ENCODE peak calls at places on chromosomes 11 and 22, in seven cellular contexts. One of them, this sample, is unnamed.

GRCh38 chr22:41971431-41971830 is 2.2 kb downstream of the SEPTIN3 start:
- DNase-seq in endothelial cell: no peak
- DNase-seq in B cell: no peak
- DNase-seq in WTC11: no peak
- DNase-seq in heart right ventricle: no peak
- DNase-seq in upper lobe of right lung: no peak
- DNase-seq in fibroblast of pulmonary artery: no peak
- DNase-seq in this sample: no peak

GRCh38 chr22:49553518-49554295 is 274.0 kb downstream of the BRD1 start:
- DNase-seq in endothelial cell: peak; percentile 49
- DNase-seq in B cell: no peak
- DNase-seq in WTC11: no peak
- DNase-seq in heart right ventricle: no peak
- DNase-seq in upper lobe of right lung: peak; percentile 45
- DNase-seq in fibroblast of pulmonary artery: no peak
- DNase-seq in this sample: no peak

GRCh38 chr22:23075525-23076216 is 5.4 kb downstream of the GNAZ start:
- DNase-seq in endothelial cell: no peak
- DNase-seq in B cell: no peak
- DNase-seq in WTC11: no peak
- DNase-seq in heart right ventricle: no peak
- DNase-seq in upper lobe of right lung: no peak
- DNase-seq in fibroblast of pulmonary artery: no peak
- DNase-seq in this sample: no peak

GRCh38 chr11:44530413-44531115 is 34.9 kb upstream of the CD82 start:
- DNase-seq in endothelial cell: no peak
- DNase-seq in B cell: no peak
- DNase-seq in WTC11: no peak
- DNase-seq in heart right ventricle: no peak
- DNase-seq in upper lobe of right lung: no peak
- DNase-seq in fibroblast of pulmonary artery: peak; percentile 63
- DNase-seq in this sample: no peak

GRCh38 chr11:32173435-32173834 is 82.6 kb downstream of the RCN1 start:
- DNase-seq in endothelial cell: peak; percentile 78
- DNase-seq in B cell: no peak
- DNase-seq in WTC11: peak; percentile 77
- DNase-seq in heart right ventricle: peak; percentile 57
- DNase-seq in upper lobe of right lung: no peak
- DNase-seq in fibroblast of pulmonary artery: peak; percentile 79
- DNase-seq in this sample: peak; percentile 60

GRCh38 chr11:73931039-73931645 is 19.7 kb upstream of the DNAJB13 start:
- DNase-seq in endothelial cell: peak; percentile 31
- DNase-seq in B cell: no peak
- DNase-seq in WTC11: peak; percentile 34
- DNase-seq in heart right ventricle: no peak
- DNase-seq in upper lobe of right lung: no peak
- DNase-seq in fibroblast of pulmonary artery: peak; percentile 91
- DNase-seq in this sample: peak; percentile 71

GRCh38 chr11:45724145-45724544 is 58.7 kb upstream of the CHST1 start:
- DNase-seq in endothelial cell: no peak
- DNase-seq in B cell: no peak
- DNase-seq in WTC11: no peak
- DNase-seq in heart right ventricle: no peak
- DNase-seq in upper lobe of right lung: no peak
- DNase-seq in fibroblast of pulmonary artery: no peak
- DNase-seq in this sample: no peak

GRCh38 chr11:14644396-14645246 is 1.0 kb downstream of the PDE3B start:
- DNase-seq in endothelial cell: peak; percentile 44
- DNase-seq in B cell: peak; percentile 43
- DNase-seq in WTC11: peak; percentile 54
- DNase-seq in heart right ventricle: peak; percentile 30
- DNase-seq in upper lobe of right lung: peak; percentile 76
- DNase-seq in fibroblast of pulmonary artery: peak; percentile 20
- DNase-seq in this sample: peak; percentile 62

GRCh38 chr11:75028321-75029097 is 39.8 kb downstream of the NEU3 start:
- DNase-seq in endothelial cell: no peak
- DNase-seq in B cell: no peak
- DNase-seq in WTC11: no peak
- DNase-seq in heart right ventricle: no peak
- DNase-seq in upper lobe of right lung: no peak
- DNase-seq in fibroblast of pulmonary artery: no peak
- DNase-seq in this sample: peak; percentile 14

GRCh38 chr11:86021390-86021789 is 47.5 kb downstream of the PICALM start:
- DNase-seq in endothelial cell: no peak
- DNase-seq in B cell: no peak
- DNase-seq in WTC11: no peak
- DNase-seq in heart right ventricle: no peak
- DNase-seq in upper lobe of right lung: no peak
- DNase-seq in fibroblast of pulmonary artery: no peak
- DNase-seq in this sample: no peak

GRCh38 chr22:24146190-24146616 is 35.1 kb upstream of the SUSD2 start:
- DNase-seq in endothelial cell: peak; percentile 44
- DNase-seq in B cell: peak; percentile 57
- DNase-seq in WTC11: peak; percentile 66
- DNase-seq in heart right ventricle: no peak
- DNase-seq in upper lobe of right lung: peak; percentile 92
- DNase-seq in fibroblast of pulmonary artery: peak; percentile 75
- DNase-seq in this sample: peak; percentile 78

GRCh38 chr11:61587541-61587941 is 6.7 kb upstream of the SYT7 start:
- DNase-seq in endothelial cell: peak; percentile 43
- DNase-seq in B cell: no peak
- DNase-seq in WTC11: peak; percentile 78
- DNase-seq in heart right ventricle: peak; percentile 69
- DNase-seq in upper lobe of right lung: peak; percentile 79
- DNase-seq in fibroblast of pulmonary artery: no peak
- DNase-seq in this sample: no peak

GRCh38 chr22:49398646-49399045 is 429.0 kb downstream of the BRD1 start:
- DNase-seq in endothelial cell: no peak
- DNase-seq in B cell: no peak
- DNase-seq in WTC11: no peak
- DNase-seq in heart right ventricle: no peak
- DNase-seq in upper lobe of right lung: no peak
- DNase-seq in fibroblast of pulmonary artery: no peak
- DNase-seq in this sample: no peak

GRCh38 chr11:66727282-66727882 is 1.6 kb downstream of the SPTBN2 start:
- DNase-seq in endothelial cell: no peak
- DNase-seq in B cell: no peak
- DNase-seq in WTC11: peak; percentile 48
- DNase-seq in heart right ventricle: no peak
- DNase-seq in upper lobe of right lung: no peak
- DNase-seq in fibroblast of pulmonary artery: peak; percentile 10
- DNase-seq in this sample: peak; percentile 41

GRCh38 chr11:75762885-75763284 is 5.7 kb upstream of the DGAT2 start:
- DNase-seq in endothelial cell: no peak
- DNase-seq in B cell: no peak
- DNase-seq in WTC11: no peak
- DNase-seq in heart right ventricle: no peak
- DNase-seq in upper lobe of right lung: no peak
- DNase-seq in fibroblast of pulmonary artery: peak; percentile 78
- DNase-seq in this sample: peak; percentile 18

DNA sequence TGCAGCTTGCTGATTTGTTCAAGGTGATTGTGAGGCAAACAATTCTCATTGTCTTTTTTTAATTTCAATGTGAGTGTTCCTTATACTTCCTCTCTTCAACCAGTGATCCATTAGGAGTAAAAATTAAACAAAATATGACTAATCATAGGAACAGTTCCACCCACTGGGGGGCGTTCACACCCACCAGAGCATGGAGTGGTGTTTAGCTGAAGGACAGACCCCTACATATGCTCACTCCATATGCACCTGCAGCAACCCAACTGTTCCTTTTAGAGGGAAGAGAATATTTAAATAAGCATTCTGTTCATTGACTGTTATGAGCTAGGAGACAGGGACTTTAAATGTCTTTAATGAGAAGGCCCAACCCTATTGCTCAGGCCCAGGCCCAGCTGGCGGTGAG is 78.7 kb upstream of the DRD2 start:
- DNase-seq in endothelial cell: peak; percentile 18
- DNase-seq in B cell: no peak
- DNase-seq in WTC11: peak; percentile 25
- DNase-seq in heart right ventricle: no peak
- DNase-seq in upper lobe of right lung: no peak
- DNase-seq in fibroblast of pulmonary artery: no peak
- DNase-seq in this sample: no peak
- TF ChIP-seq CTCF in endothelial cell: no peak
- TF ChIP-seq CTCF in B cell: no peak
- TF ChIP-seq CTCF in WTC11: peak; percentile 11
- TF ChIP-seq CTCF in heart right ventricle: peak; percentile 23
- TF ChIP-seq CTCF in upper lobe of right lung: no peak
- TF ChIP-seq CTCF in fibroblast of pulmonary artery: no peak
- TF ChIP-seq CTCF in this sample: no peak

DNA sequence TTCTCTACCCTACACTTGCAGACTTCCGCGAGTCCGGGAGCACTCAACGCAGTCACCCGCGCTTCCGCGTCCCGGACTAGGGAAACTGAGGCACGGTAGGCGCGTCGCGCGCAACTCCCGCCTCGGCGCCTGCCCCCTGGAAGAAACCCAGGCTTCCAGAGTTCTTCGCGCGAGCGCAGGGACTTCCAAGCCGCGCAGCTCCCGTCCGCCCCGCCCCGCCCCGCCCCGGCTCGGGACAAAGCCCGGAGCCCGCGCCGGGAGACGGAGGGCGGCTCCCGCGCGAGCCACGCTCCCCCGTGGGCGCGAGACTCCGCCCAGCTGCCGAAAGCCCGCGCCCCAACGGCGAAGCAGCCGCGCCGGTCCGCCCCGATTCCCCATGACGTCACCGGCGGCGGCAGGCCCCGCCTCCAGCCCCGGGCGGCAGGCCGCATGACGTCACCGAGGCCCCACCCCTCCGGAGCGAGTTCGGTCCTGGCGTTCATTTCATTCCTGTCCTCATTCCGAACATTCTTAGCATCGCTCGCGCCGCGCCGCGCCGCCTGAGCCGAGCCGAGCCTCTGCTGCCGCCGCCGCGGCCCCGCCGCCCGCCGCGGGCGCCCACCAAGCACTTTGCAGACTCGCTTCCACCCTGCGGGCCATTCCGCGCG is at the start of gene TEAD1:
- DNase-seq in endothelial cell: peak; percentile 100
- DNase-seq in B cell: peak; percentile 45
- DNase-seq in WTC11: peak; percentile 98
- DNase-seq in heart right ventricle: peak; percentile 98
- DNase-seq in upper lobe of right lung: peak; percentile 97
- DNase-seq in fibroblast of pulmonary artery: peak; percentile 97
- DNase-seq in this sample: peak; percentile 97
- TF ChIP-seq CTCF in endothelial cell: no peak
- TF ChIP-seq CTCF in B cell: no peak
- TF ChIP-seq CTCF in WTC11: no peak
- TF ChIP-seq CTCF in heart right ventricle: no peak
- TF ChIP-seq CTCF in upper lobe of right lung: no peak
- TF ChIP-seq CTCF in fibroblast of pulmonary artery: no peak
- TF ChIP-seq CTCF in this sample: no peak

DNA sequence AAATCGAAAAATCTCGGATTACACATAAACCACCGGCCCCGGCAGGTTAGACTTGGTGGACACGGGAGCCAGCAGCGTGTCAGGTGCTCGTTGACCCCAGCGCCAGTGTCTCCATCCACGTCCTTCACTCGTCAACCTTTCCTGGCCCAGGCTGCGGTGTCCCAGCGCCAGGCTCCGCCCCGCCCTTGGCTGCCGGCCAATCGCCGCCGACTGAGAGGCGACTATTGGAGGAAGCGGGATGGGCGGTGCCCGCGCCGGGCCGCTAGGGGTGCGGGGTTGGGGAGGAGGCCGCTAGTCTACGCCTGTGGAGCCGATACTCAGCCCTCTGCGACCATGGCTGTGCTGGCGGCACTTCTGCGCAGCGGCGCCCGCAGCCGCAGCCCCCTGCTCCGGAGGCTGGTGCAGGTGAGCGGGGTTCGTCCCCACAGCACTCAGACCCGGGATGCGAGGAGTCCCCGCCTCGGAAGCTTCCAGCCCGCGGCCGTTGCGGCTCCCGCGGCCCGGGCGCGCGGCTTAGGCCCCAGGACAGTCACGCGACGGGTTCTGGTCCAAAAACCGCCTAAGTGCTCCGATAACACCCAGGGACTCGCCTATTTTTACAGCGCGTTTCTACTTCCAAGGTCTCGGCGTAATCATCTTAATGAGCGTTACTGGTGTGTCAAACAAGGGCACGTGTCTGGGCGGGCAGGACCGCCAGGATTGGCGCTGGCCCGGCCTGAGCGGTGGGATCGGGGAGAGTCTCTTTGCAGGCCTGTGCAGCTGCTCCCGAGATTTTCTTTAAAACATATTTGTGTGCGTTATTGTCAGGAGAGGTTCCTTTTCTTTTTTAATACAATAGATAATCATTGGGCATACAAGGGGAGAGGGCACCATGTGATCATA is at the start of gene ACAT1:
- DNase-seq in endothelial cell: peak; percentile 92
- DNase-seq in B cell: peak; percentile 94
- DNase-seq in WTC11: peak; percentile 97
- DNase-seq in heart right ventricle: peak; percentile 99
- DNase-seq in upper lobe of right lung: peak; percentile 99
- DNase-seq in fibroblast of pulmonary artery: peak; percentile 88
- DNase-seq in this sample: peak; percentile 98
- TF ChIP-seq CTCF in endothelial cell: peak; percentile 44
- TF ChIP-seq CTCF in B cell: peak; percentile 36
- TF ChIP-seq CTCF in WTC11: no peak
- TF ChIP-seq CTCF in heart right ventricle: peak; percentile 36
- TF ChIP-seq CTCF in upper lobe of right lung: peak; percentile 38
- TF ChIP-seq CTCF in fibroblast of pulmonary artery: no peak
- TF ChIP-seq CTCF in this sample: no peak

DNA sequence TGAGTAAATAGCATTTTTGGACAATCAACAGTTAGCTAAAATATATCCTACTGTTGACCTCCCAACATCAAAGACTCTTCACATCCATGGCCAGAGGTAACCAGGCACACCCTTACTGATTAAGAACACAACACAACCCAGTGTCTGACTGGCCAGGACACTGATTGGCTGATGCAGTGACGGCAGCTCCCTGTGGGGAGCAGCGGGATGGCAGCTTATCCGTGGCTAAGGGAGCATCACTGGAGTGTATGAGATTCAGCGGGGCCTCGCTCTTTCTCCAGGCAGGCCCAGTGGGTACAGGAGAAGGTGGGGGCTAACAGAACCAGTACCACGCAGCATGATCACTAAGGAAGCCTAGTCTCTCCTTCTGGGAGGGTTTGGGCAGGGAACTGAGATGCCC is 10.3 kb upstream of the IL2RB start:
- DNase-seq in endothelial cell: no peak
- DNase-seq in B cell: no peak
- DNase-seq in WTC11: no peak
- DNase-seq in heart right ventricle: no peak
- DNase-seq in upper lobe of right lung: no peak
- DNase-seq in fibroblast of pulmonary artery: no peak
- DNase-seq in this sample: no peak
- TF ChIP-seq CTCF in endothelial cell: no peak
- TF ChIP-seq CTCF in B cell: no peak
- TF ChIP-seq CTCF in WTC11: no peak
- TF ChIP-seq CTCF in heart right ventricle: no peak
- TF ChIP-seq CTCF in upper lobe of right lung: no peak
- TF ChIP-seq CTCF in fibroblast of pulmonary artery: peak; percentile 2
- TF ChIP-seq CTCF in this sample: no peak

GRCh38 chr11:128437137-128437536 is 150.2 kb downstream of the ETS1 start:
- DNase-seq in endothelial cell: no peak
- DNase-seq in B cell: no peak
- DNase-seq in WTC11: no peak
- DNase-seq in heart right ventricle: no peak
- DNase-seq in upper lobe of right lung: no peak
- DNase-seq in fibroblast of pulmonary artery: peak; percentile 68
- DNase-seq in this sample: peak; percentile 34
- TF ChIP-seq CTCF in endothelial cell: no peak
- TF ChIP-seq CTCF in B cell: no peak
- TF ChIP-seq CTCF in WTC11: no peak
- TF ChIP-seq CTCF in heart right ventricle: no peak
- TF ChIP-seq CTCF in upper lobe of right lung: no peak
- TF ChIP-seq CTCF in fibroblast of pulmonary artery: no peak
- TF ChIP-seq CTCF in this sample: no peak

This sample was measured in foreskin fibroblast.